ENCODE peak calls at places on chromosome 2, in four cellular contexts. Y, Z, E and L are unnamed samples. For H3K36me3, the result is how much of the 10 kb centered on the place peaks cover.

GRCh38 chr2:173574713-173575112 is 220.0 kb downstream of the CDCA7 start:
- DNase-seq in Z (no peak), Y (no peak), E (no peak), L (no peak)

GRCh38 chr2:9556121-9556869 is 665 bp upstream of the ADAM17 start:
- DNase-seq in E (no peak), Y (no peak), Z (no peak), L (no peak)

GRCh38 chr2:232419245-232420072 is 12.8 kb downstream of the ALPG start:
- DNase-seq in E (no peak), Z (peak), Y (no peak), L (no peak)

GRCh38 chr2:240997141-240997855 is 1.1 kb upstream of the SNED1 start:
- DNase-seq in Y (no peak), Z (no peak), E (peak), L (no peak)

GRCh38 chr2:197092431-197092830 is 165.9 kb upstream of the PGAP1 start:
- DNase-seq in Z (no peak), E (no peak), Y (no peak), L (no peak)

GRCh38 chr2:35410431-35411061 is 945.0 kb upstream of the CRIM1 start:
- DNase-seq in E (no peak), Z (peak), Y (no peak), L (no peak)

GRCh38 chr2:3465844-3466481 is 53.4 kb downstream of the ADI1 start:
- DNase-seq in Y (no peak), E (no peak), Z (no peak), L (no peak)

GRCh38 chr2:181457121-181457740 is at the start of gene ITGA4:
- DNase-seq in E (peak), Y (peak), Z (peak), L (peak)

GRCh38 chr2:43255249-43255960 is 29.0 kb upstream of the ZFP36L2 start:
- DNase-seq in Y (no peak), E (no peak), Z (peak), L (no peak)

GRCh38 chr2:136116813-136117390 is 1.0 kb downstream of the CXCR4 start:
- DNase-seq in Y (peak), E (peak), Z (peak), L (peak)

GRCh38 chr2:173187911-173188788 is 112.5 kb downstream of the MAP3K20 start:
- DNase-seq in E (no peak), Z (no peak), Y (no peak), L (no peak)

GRCh38 chr2:222900354-222900753 is 39.5 kb downstream of the ACSL3 start:
- DNase-seq in Y (no peak), Z (no peak), E (no peak), L (no peak)

GRCh38 chr2:182951948-182952663 is 85.7 kb upstream of the FRZB start:
- DNase-seq in E (no peak), Z (no peak), Y (no peak), L (no peak)

GRCh38 chr2:31785876-31786275 is 205.1 kb upstream of the SRD5A2 start:
- DNase-seq in Y (no peak), Z (no peak), E (no peak), L (no peak)

GRCh38 chr2:24438106-24438505 is 52.9 kb upstream of the NCOA1 start:
- DNase-seq in Y (no peak), E (no peak), Z (no peak), L (no peak)

GRCh38 chr2:192783643-192784042 is 588.9 kb upstream of the TMEFF2 start:
- DNase-seq in Z (no peak), E (no peak), Y (no peak), L (no peak)

GRCh38 chr2:181143790-181144300 is 163.4 kb downstream of the UBE2E3 start:
- DNase-seq in Z (no peak), E (no peak), Y (no peak), L (no peak)

GRCh38 chr2:173815778-173816177 is 149.4 kb downstream of the SP3 start:
- DNase-seq in E (no peak), Z (no peak), Y (no peak), L (no peak)

GRCh38 chr2:10163498-10164486 is 41.3 kb downstream of the RRM2 start:
- DNase-seq in Y (no peak), E (no peak), Z (no peak), L (no peak)

GRCh38 chr2:18299423-18300212 is 260.8 kb downstream of the RDH14 start:
- DNase-seq in Z (peak), E (no peak), Y (no peak), L (no peak)

GRCh38 chr2:236503100-236503499 is 66.5 kb upstream of the ACKR3 start:
- DNase-seq in Z (no peak), E (no peak), Y (no peak), L (no peak)

GRCh38 chr2:217935901-217936684 is 66.7 kb downstream of the TNS1 start:
- DNase-seq in E (peak), Y (no peak), Z (no peak), L (no peak)

GRCh38 chr2:25912851-25913695 is 34.8 kb upstream of the ASXL2 start:
- DNase-seq in Z (peak), Y (no peak), E (peak), L (no peak)

GRCh38 chr2:202883987-202884675 is 12.6 kb upstream of the ICA1L start:
- DNase-seq in Y (no peak), Z (no peak), E (no peak), L (no peak)

GRCh38 chr2:30736461-30737325 is 70.6 kb downstream of the CAPN13 start:
- DNase-seq in Z (no peak), Y (no peak), E (peak), L (no peak)

GRCh38 chr2:164260506-164260905 is 360.8 kb downstream of the GRB14 start:
- DNase-seq in Z (no peak), Y (no peak), E (no peak), L (no peak)

GRCh38 chr2:132401326-132401725 is 15.3 kb upstream of the GPR39 start:
- DNase-seq in Z (no peak), Y (no peak), E (no peak), L (no peak)
- H3K4me3 ChIP-seq in Z (no peak), Y (no peak), E (no peak), L (no peak)

DNA sequence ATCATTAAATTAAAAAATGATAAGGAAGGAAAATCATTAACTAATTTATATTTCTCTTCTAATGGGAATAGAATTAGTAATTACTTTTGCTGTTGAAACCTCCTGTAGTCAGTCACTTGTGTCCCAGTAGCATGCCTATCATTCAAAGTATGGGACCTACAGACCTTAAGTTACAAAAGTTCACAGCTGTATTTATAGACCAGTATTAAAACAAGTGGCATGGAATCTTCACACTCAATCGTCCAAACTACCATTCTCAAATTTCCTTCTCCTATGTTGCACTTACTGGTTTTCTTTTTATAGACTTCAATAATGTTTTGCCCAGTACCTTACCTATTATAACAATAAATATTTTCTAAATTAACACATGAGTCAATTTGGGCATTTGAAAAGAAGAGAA is 639.9 kb downstream of the ERBB4 start:
- DNase-seq in Y (no peak), E (no peak), Z (no peak), L (no peak)
- H3K27ac ChIP-seq in Y (no peak), E (no peak), Z (no peak), L (no peak)

GRCh38 chr2:113930448-113930847 is 40.6 kb downstream of the ACTR3 start:
- DNase-seq in Y (no peak), E (no peak), Z (no peak), L (no peak)
- H3K36me3 ChIP-seq in Y (half or more), E (under half), Z (under half), L (half or more)

DNA sequence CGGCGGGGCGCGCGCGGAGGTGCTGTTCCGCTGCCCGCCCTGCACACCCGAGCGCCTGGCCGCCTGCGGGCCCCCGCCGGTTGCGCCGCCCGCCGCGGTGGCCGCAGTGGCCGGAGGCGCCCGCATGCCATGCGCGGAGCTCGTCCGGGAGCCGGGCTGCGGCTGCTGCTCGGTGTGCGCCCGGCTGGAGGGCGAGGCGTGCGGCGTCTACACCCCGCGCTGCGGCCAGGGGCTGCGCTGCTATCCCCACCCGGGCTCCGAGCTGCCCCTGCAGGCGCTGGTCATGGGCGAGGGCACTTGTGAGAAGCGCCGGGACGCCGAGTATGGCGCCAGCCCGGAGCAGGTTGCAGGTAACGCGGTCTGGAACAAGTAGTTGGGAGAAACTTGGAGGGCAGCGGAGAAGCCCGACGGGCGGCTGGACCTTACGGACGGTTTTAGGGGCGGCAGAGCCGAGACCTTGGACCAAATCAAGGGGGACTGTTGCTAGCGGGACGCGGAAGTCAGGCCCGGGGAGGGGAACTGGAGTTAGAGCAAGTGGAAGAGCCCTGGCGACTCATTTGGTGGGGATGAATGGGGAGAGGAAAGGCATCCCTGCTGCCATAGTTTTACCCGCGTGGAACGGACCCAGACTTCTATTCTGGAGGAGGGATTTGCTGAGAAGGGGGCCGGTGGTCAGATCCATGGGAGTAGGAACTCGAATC is 546 bp downstream of the IGFBP2 start:
- DNase-seq in E (peak), Y (no peak), Z (peak), L (no peak)
- H3K4me3 ChIP-seq in E (peak), Y (no peak), Z (peak), L (no peak)

GRCh38 chr2:85133751-85134254 is 611 bp downstream of the TCF7L1 start:
- DNase-seq in E (peak), Z (peak), Y (no peak), L (no peak)
- H3K27ac ChIP-seq in E (peak), Z (peak), Y (no peak), L (no peak)

GRCh38 chr2:145380436-145381017 is 860.6 kb upstream of the ZEB2 start:
- DNase-seq in Z (no peak), E (no peak), Y (no peak), L (no peak)

GRCh38 chr2:145379934-145380333 is 860.0 kb upstream of the ZEB2 start:
- DNase-seq in E (no peak), Y (no peak), Z (no peak), L (no peak)

GRCh38 chr2:145386973-145387372 is 867.1 kb upstream of the ZEB2 start:
- DNase-seq in Y (no peak), Z (no peak), E (peak), L (no peak)

DNA sequence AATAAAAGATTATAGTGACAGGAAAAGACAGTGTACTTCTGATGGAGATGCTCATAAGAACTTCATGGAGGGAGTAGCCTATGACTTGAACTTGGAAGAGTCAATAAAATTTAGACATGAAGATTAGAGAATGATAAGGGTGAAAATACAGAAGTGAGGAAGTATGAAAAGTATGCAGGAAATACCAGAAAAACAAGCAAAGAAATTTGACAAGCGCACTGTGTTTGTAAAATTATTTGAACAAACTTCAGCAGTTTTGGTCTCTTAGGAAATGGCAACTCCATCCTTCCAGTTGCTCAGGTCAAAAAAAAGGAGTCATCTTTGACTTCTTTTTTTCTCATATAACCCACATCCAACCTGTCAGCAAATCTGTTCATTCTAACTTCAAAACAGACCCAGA is 864.0 kb upstream of the ZEB2 start:
- DNase-seq in E (no peak), Z (no peak), Y (no peak), L (no peak)
- H3K36me3 ChIP-seq in E (under half), Z (under half), Y (under half), L (under half)

GRCh38 chr2:44932079-44932478 is 9.4 kb upstream of the SIX3 start:
- DNase-seq in E (no peak), Z (no peak), Y (no peak), L (no peak)

GRCh38 chr2:44929680-44930273 is 11.7 kb upstream of the SIX3 start:
- DNase-seq in Y (no peak), Z (no peak), E (no peak), L (no peak)

GRCh38 chr2:44928660-44929471 is 12.6 kb upstream of the SIX3 start:
- DNase-seq in Z (no peak), Y (no peak), E (no peak), L (no peak)

GRCh38 chr2:44931177-44931795 is 10.2 kb upstream of the SIX3 start:
- DNase-seq in E (no peak), Z (no peak), Y (no peak), L (no peak)

GRCh38 chr2:44930274-44930826 is 11.2 kb upstream of the SIX3 start:
- DNase-seq in E (no peak), Y (no peak), Z (no peak), L (no peak)
- H3K4me3 ChIP-seq in E (no peak), Y (no peak), Z (no peak), L (no peak)

DNA sequence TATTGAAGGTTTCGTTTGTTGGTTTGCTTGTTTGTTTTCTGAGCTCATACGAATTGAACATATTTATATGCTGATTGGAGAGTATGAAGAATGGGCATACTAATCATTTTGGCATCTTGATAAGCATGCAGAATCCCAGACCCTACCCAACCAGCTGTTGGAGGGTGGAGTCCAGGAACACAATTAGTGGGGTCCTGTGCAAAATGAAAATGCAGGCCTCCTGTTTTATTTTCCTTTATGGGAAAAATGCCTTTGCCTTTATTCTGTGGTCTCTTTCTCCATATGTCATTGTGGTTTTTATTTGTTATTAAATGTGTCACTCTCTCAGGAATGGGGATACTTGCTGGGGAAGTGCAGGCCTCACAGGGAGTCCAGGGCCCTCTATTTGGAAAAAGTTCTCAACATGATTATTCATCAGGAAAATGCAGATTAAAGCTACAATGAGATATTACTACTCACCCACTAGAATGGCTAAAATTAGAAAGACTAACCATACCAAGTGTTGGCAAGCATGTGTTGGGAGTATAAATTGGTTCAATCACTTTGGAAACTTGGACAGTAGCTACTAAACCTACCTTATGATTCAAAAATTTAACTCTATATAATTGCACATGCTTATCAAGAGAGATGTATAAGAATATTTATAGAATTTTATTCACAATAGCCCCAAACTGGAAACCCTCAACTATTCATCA is 223.1 kb upstream of the FBXO11 start:
- DNase-seq in Z (no peak), Y (no peak), E (no peak), L (no peak)
- H3K27ac ChIP-seq in Z (no peak), Y (no peak), E (no peak), L (no peak)

DNA sequence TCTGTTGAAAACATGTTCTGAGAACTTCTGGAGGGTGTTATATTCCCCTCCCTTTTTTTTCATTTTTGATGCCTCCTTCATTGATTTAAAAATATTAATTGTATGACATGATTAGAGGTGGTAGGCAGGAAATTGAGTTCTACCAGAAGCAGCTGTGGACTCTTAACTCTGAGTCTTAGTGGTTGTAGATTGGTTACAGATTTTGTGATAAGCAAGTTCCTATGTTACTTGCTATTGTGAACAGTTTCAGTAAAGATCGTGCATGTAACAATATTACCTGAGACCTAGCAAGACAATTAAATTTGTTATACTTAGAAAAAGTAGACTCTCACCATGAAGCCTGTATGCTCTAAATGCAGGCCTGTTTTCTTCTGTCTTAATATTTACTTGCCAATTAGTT is 88.1 kb downstream of the PRPF40A start:
- DNase-seq in Y (no peak), E (no peak), Z (no peak), L (no peak)
- H3K36me3 ChIP-seq in Y (under half), E (under half), Z (under half), L (under half)

GRCh38 chr2:128269358-128270305 is 49.0 kb downstream of the HS6ST1 start:
- DNase-seq in E (peak), Z (no peak), Y (no peak), L (no peak)
- H3K4me3 ChIP-seq in E (no peak), Z (no peak), Y (no peak), L (no peak)